ENCODE peak calls at places on chromosomes 5 and 9, in eight cellular contexts. F is activated T-cell treated with anti-CD3 and anti-CD28 coated beads for 1 hour, B is cardiac muscle cell, N is GM23338, T is T-helper 2 cell, K is T-cell, X is lung, W is LHCN-M2. O is an unnamed sample.

GRCh38 chr9:132006657-132007370 is 72.9 kb downstream of the MED27 start:
- DNase-seq in F (no peak), B (no peak), N (peak), T (peak), K (no peak), X (no peak), W (peak), O (no peak)

GRCh38 chr9:76419782-76420380 is 25.7 kb upstream of the RFK start:
- DNase-seq in F (no peak), B (peak), N (peak), T (no peak), K (no peak), X (no peak), W (no peak), O (peak)

GRCh38 chr5:51230336-51230735 is 152.9 kb upstream of the ISL1 start:
- DNase-seq in F (no peak), B (no peak), N (no peak), T (no peak), K (no peak), X (no peak), W (no peak), O (no peak)

GRCh38 chr9:33233659-33234335 is 6.2 kb upstream of the SPINK4 start:
- DNase-seq in F (no peak), B (no peak), N (no peak), T (no peak), K (no peak), X (peak), W (peak), O (peak)

GRCh38 chr9:108759399-108759798 is 96.4 kb downstream of the ACTL7B start:
- DNase-seq in F (no peak), B (no peak), N (no peak), T (no peak), K (no peak), X (peak), W (no peak), O (no peak)

GRCh38 chr9:132903574-132904495 is 25.1 kb downstream of the SPACA9 start:
- DNase-seq in F (no peak), B (no peak), N (peak), T (no peak), K (no peak), X (no peak), W (no peak), O (no peak)

GRCh38 chr5:131042021-131042789 is 122.9 kb downstream of the HINT1 start:
- DNase-seq in F (no peak), B (no peak), N (no peak), T (no peak), K (no peak), X (no peak), W (no peak), O (no peak)

GRCh38 chr9:27426717-27427645 is 97.1 kb upstream of the IFNK start:
- DNase-seq in F (no peak), B (peak), N (peak), T (no peak), K (no peak), X (no peak), W (peak), O (no peak)

GRCh38 chr9:14309403-14309802 is 4.5 kb downstream of the NFIB start:
- DNase-seq in F (no peak), B (no peak), N (no peak), T (no peak), K (no peak), X (no peak), W (peak), O (peak)

GRCh38 chr5:93585054-93585751 is 2.2 kb downstream of the NR2F1 start:
- DNase-seq in F (no peak), B (no peak), N (peak), T (no peak), K (no peak), X (no peak), W (peak), O (peak)

GRCh38 chr9:130634801-130635200 is 29.6 kb upstream of the PRDM12 start:
- DNase-seq in F (no peak), B (no peak), N (no peak), T (no peak), K (no peak), X (no peak), W (no peak), O (no peak)

GRCh38 chr9:17004500-17004899 is 130.3 kb upstream of the CNTLN start:
- DNase-seq in F (no peak), B (no peak), N (peak), T (no peak), K (no peak), X (no peak), W (peak), O (no peak)

GRCh38 chr9:16075695-16076094 is 522.9 kb downstream of the CCDC171 start:
- DNase-seq in F (no peak), B (no peak), N (no peak), T (no peak), K (no peak), X (no peak), W (no peak), O (no peak)

GRCh38 chr5:79516986-79517385 is 3.1 kb upstream of the HOMER1 start:
- DNase-seq in F (no peak), B (no peak), N (no peak), T (no peak), K (no peak), X (no peak), W (no peak), O (no peak)

GRCh38 chr5:14560091-14560595 is 21.4 kb upstream of the OTULINL start:
- DNase-seq in F (no peak), B (no peak), N (no peak), T (no peak), K (no peak), X (no peak), W (no peak), O (no peak)

GRCh38 chr9:131398204-131398603 is 4.3 kb downstream of the PRRC2B start:
- DNase-seq in F (peak), B (no peak), N (no peak), T (no peak), K (peak), X (peak), W (no peak), O (peak)

GRCh38 chr9:5364294-5364990 is 24.8 kb upstream of the RLN1 start:
- DNase-seq in F (no peak), B (no peak), N (no peak), T (no peak), K (no peak), X (no peak), W (peak), O (no peak)

GRCh38 chr5:36355513-36355912 is 53.8 kb upstream of the RANBP3L start:
- DNase-seq in F (no peak), B (no peak), N (no peak), T (no peak), K (no peak), X (no peak), W (no peak), O (no peak)

GRCh38 chr9:136942112-136942880 is 2.2 kb downstream of the FBXW5 start:
- DNase-seq in F (no peak), B (no peak), N (no peak), T (no peak), K (no peak), X (no peak), W (no peak), O (no peak)

GRCh38 chr5:116455061-116455460 is 119.6 kb downstream of the SEMA6A start:
- DNase-seq in F (no peak), B (peak), N (no peak), T (no peak), K (no peak), X (no peak), W (peak), O (no peak)

GRCh38 chr5:78533356-78533755 is 115.2 kb downstream of the LHFPL2 start:
- DNase-seq in F (no peak), B (no peak), N (peak), T (no peak), K (no peak), X (no peak), W (peak), O (peak)

GRCh38 chr5:41835625-41836024 is 34.6 kb downstream of the OXCT1 start:
- DNase-seq in F (no peak), B (peak), N (peak), T (no peak), K (no peak), X (no peak), W (peak), O (peak)

GRCh38 chr5:15013654-15014463 is 142.3 kb upstream of the ANKH start:
- DNase-seq in F (no peak), B (peak), N (peak), T (no peak), K (no peak), X (no peak), W (peak), O (peak)

GRCh38 chr5:54177058-54177457 is 133.3 kb downstream of the ARL15 start:
- DNase-seq in F (no peak), B (no peak), N (no peak), T (no peak), K (no peak), X (no peak), W (no peak), O (no peak)

GRCh38 chr9:92954078-92954861 is 6.9 kb downstream of the FGD3 start:
- DNase-seq in F (peak), B (no peak), N (no peak), T (peak), K (peak), X (peak), W (peak), O (no peak)

O was measured in cerebellar cortex.